ENCODE peak calls at places on chromosomes 5 and 9, in eight cellular contexts. S is brain microvascular endothelial cell; I is epithelial cell of esophagus; V is head of caudate nucleus; D is HAP-1; Y is stimulated activated CD8-positive, alpha-beta memory T cell treated with anti-CD3 and anti-CD28 coated beads, Interleukin-12 subunit alpha, Interleukin-12 subunit beta, amount 100 ng/mL, for 1 hour; K is AG09309; C is GM03348. G is an unnamed sample.

GRCh38 chr9:70315389-70315788 is 56.6 kb downstream of the SMC5 start:
- DNase-seq in S (no peak), I (peak), V (no peak), D (no peak), Y (no peak), K (no peak), C (peak), G (no peak)

GRCh38 chr9:129750010-129750409 is 2.8 kb downstream of the PTGES start:
- DNase-seq in S (peak), I (peak), V (no peak), D (no peak), Y (no peak), K (no peak), C (peak), G (no peak)

GRCh38 chr9:37963936-37964739 is 60.2 kb upstream of the SLC25A51 start:
- DNase-seq in S (peak), I (peak), V (peak), D (no peak), Y (no peak), K (peak), C (peak), G (peak)

GRCh38 chr9:129285382-129285781 is 107.3 kb upstream of the IER5L start:
- DNase-seq in S (no peak), I (no peak), V (no peak), D (no peak), Y (no peak), K (no peak), C (no peak), G (no peak)

GRCh38 chr9:97873410-97873809 is 20.4 kb downstream of the FOXE1 start:
- DNase-seq in S (no peak), I (no peak), V (no peak), D (no peak), Y (no peak), K (no peak), C (no peak), G (no peak)

GRCh38 chr9:131776473-131776872 is 36.6 kb upstream of the RAPGEF1 start:
- DNase-seq in S (peak), I (peak), V (no peak), D (peak), Y (no peak), K (no peak), C (peak), G (no peak)

GRCh38 chr9:125850763-125851162 is 103.6 kb downstream of the PBX3 start:
- DNase-seq in S (no peak), I (peak), V (no peak), D (peak), Y (no peak), K (no peak), C (no peak), G (no peak)

GRCh38 chr9:70056545-70056944 is 12.9 kb downstream of the MAMDC2 start:
- DNase-seq in S (no peak), I (no peak), V (no peak), D (no peak), Y (no peak), K (no peak), C (no peak), G (no peak)

GRCh38 chr9:124480621-124480981 is 26.6 kb downstream of the NR5A1 start:
- DNase-seq in S (no peak), I (peak), V (no peak), D (peak), Y (no peak), K (no peak), C (peak), G (no peak)

GRCh38 chr5:131386779-131387178 is 122.9 kb downstream of the CDC42SE2 start:
- DNase-seq in S (no peak), I (no peak), V (no peak), D (no peak), Y (no peak), K (no peak), C (no peak), G (no peak)

GRCh38 chr9:928363-929042 is 48.0 kb upstream of the DMRT3 start:
- DNase-seq in S (no peak), I (peak), V (no peak), D (no peak), Y (no peak), K (no peak), C (no peak), G (no peak)

GRCh38 chr9:128438343-128439109 is 17.3 kb upstream of the ODF2 start:
- DNase-seq in S (peak), I (peak), V (peak), D (peak), Y (peak), K (peak), C (peak), G (no peak)

GRCh38 chr9:127397722-127398647 is 1.0 kb downstream of the SLC2A8 start:
- DNase-seq in S (peak), I (peak), V (peak), D (peak), Y (no peak), K (no peak), C (no peak), G (no peak)

GRCh38 chr5:29462261-29462660 is 1731.2 kb upstream of the CDH6 start:
- DNase-seq in S (no peak), I (no peak), V (no peak), D (no peak), Y (no peak), K (no peak), C (no peak), G (no peak)